ENCODE peak calls at places on chromosomes 13 and 19, in six cellular contexts. One of them, this sample, is unnamed.

GRCh38 chr13:98542568-98543379 is 34.1 kb downstream of the STK24 start:
- DNase-seq in adrenal gland: no peak
- DNase-seq in M059J: no peak
- DNase-seq in activated T-helper 1 cell treated with anti-CD3 and anti-CD28 coated beads, Interleukin-2, amount 50 U/mL, for 16 hours: no peak
- DNase-seq in activated B cell treated with CpG ODN at 0.5 μM for 24 hours: no peak
- DNase-seq in GM04503: no peak
- DNase-seq in this sample: no peak

GRCh38 chr19:3868770-3869456 is at the start of gene ZFR2:
- DNase-seq in activated B cell treated with CpG ODN at 0.5 μM for 24 hours: no peak
- DNase-seq in M059J: no peak
- DNase-seq in GM04503: no peak
- DNase-seq in activated T-helper 1 cell treated with anti-CD3 and anti-CD28 coated beads, Interleukin-2, amount 50 U/mL, for 16 hours: no peak
- DNase-seq in adrenal gland: no peak
- DNase-seq in this sample: no peak

GRCh38 chr19:21202865-21203494 is 61.1 kb downstream of the ZNF431 start:
- DNase-seq in M059J: peak; percentile 17
- DNase-seq in GM04503: no peak
- DNase-seq in activated B cell treated with CpG ODN at 0.5 μM for 24 hours: no peak
- DNase-seq in adrenal gland: no peak
- DNase-seq in activated T-helper 1 cell treated with anti-CD3 and anti-CD28 coated beads, Interleukin-2, amount 50 U/mL, for 16 hours: no peak
- DNase-seq in this sample: peak; percentile 10

GRCh38 chr13:33014291-33014690 is 1.9 kb upstream of the KL start:
- DNase-seq in M059J: no peak
- DNase-seq in activated T-helper 1 cell treated with anti-CD3 and anti-CD28 coated beads, Interleukin-2, amount 50 U/mL, for 16 hours: no peak
- DNase-seq in GM04503: no peak
- DNase-seq in activated B cell treated with CpG ODN at 0.5 μM for 24 hours: no peak
- DNase-seq in adrenal gland: no peak
- DNase-seq in this sample: no peak

GRCh38 chr19:1856345-1856697 is 7.1 kb downstream of the KLF16 start:
- DNase-seq in activated T-helper 1 cell treated with anti-CD3 and anti-CD28 coated beads, Interleukin-2, amount 50 U/mL, for 16 hours: no peak
- DNase-seq in GM04503: no peak
- DNase-seq in M059J: no peak
- DNase-seq in activated B cell treated with CpG ODN at 0.5 μM for 24 hours: no peak
- DNase-seq in adrenal gland: no peak
- DNase-seq in this sample: no peak

GRCh38 chr19:39032164-39032918 is at the start of gene FBXO27:
- DNase-seq in GM04503: no peak
- DNase-seq in adrenal gland: peak; percentile 17
- DNase-seq in M059J: peak; percentile 35
- DNase-seq in activated B cell treated with CpG ODN at 0.5 μM for 24 hours: no peak
- DNase-seq in activated T-helper 1 cell treated with anti-CD3 and anti-CD28 coated beads, Interleukin-2, amount 50 U/mL, for 16 hours: no peak
- DNase-seq in this sample: no peak

GRCh38 chr19:54462072-54462712 is 1.4 kb downstream of the LENG9 start:
- DNase-seq in GM04503: no peak
- DNase-seq in M059J: no peak
- DNase-seq in activated T-helper 1 cell treated with anti-CD3 and anti-CD28 coated beads, Interleukin-2, amount 50 U/mL, for 16 hours: no peak
- DNase-seq in adrenal gland: no peak
- DNase-seq in activated B cell treated with CpG ODN at 0.5 μM for 24 hours: no peak
- DNase-seq in this sample: no peak

GRCh38 chr19:13554506-13555235 is 48.4 kb upstream of the CACNA1A start:
- DNase-seq in activated B cell treated with CpG ODN at 0.5 μM for 24 hours: no peak
- DNase-seq in adrenal gland: no peak
- DNase-seq in GM04503: no peak
- DNase-seq in activated T-helper 1 cell treated with anti-CD3 and anti-CD28 coated beads, Interleukin-2, amount 50 U/mL, for 16 hours: no peak
- DNase-seq in M059J: no peak
- DNase-seq in this sample: no peak

GRCh38 chr13:99178636-99179035 is 22.0 kb upstream of the UBAC2 start:
- DNase-seq in GM04503: no peak
- DNase-seq in activated T-helper 1 cell treated with anti-CD3 and anti-CD28 coated beads, Interleukin-2, amount 50 U/mL, for 16 hours: no peak
- DNase-seq in activated B cell treated with CpG ODN at 0.5 μM for 24 hours: peak; percentile 23
- DNase-seq in adrenal gland: no peak
- DNase-seq in M059J: no peak
- DNase-seq in this sample: no peak

GRCh38 chr19:4935449-4935848 is 26.1 kb downstream of the UHRF1 start:
- DNase-seq in GM04503: no peak
- DNase-seq in activated T-helper 1 cell treated with anti-CD3 and anti-CD28 coated beads, Interleukin-2, amount 50 U/mL, for 16 hours: no peak
- DNase-seq in activated B cell treated with CpG ODN at 0.5 μM for 24 hours: no peak
- DNase-seq in adrenal gland: no peak
- DNase-seq in M059J: no peak
- DNase-seq in this sample: no peak

GRCh38 chr13:42660367-42660965 is 86.5 kb downstream of the TNFSF11 start:
- DNase-seq in activated T-helper 1 cell treated with anti-CD3 and anti-CD28 coated beads, Interleukin-2, amount 50 U/mL, for 16 hours: no peak
- DNase-seq in activated B cell treated with CpG ODN at 0.5 μM for 24 hours: no peak
- DNase-seq in adrenal gland: no peak
- DNase-seq in M059J: peak; percentile 28
- DNase-seq in GM04503: no peak
- DNase-seq in this sample: no peak

GRCh38 chr13:93230466-93230865 is 3.9 kb downstream of the GPC6 start:
- DNase-seq in adrenal gland: no peak
- DNase-seq in GM04503: peak; percentile 83
- DNase-seq in M059J: no peak
- DNase-seq in activated B cell treated with CpG ODN at 0.5 μM for 24 hours: no peak
- DNase-seq in activated T-helper 1 cell treated with anti-CD3 and anti-CD28 coated beads, Interleukin-2, amount 50 U/mL, for 16 hours: no peak
- DNase-seq in this sample: peak; percentile 67

GRCh38 chr19:29832801-29833200 is 21.0 kb downstream of the CCNE1 start:
- DNase-seq in adrenal gland: no peak
- DNase-seq in M059J: no peak
- DNase-seq in activated T-helper 1 cell treated with anti-CD3 and anti-CD28 coated beads, Interleukin-2, amount 50 U/mL, for 16 hours: no peak
- DNase-seq in GM04503: no peak
- DNase-seq in activated B cell treated with CpG ODN at 0.5 μM for 24 hours: no peak
- DNase-seq in this sample: no peak

GRCh38 chr19:42352216-42352892 is 26.9 kb downstream of the MEGF8 start:
- DNase-seq in activated B cell treated with CpG ODN at 0.5 μM for 24 hours: no peak
- DNase-seq in activated T-helper 1 cell treated with anti-CD3 and anti-CD28 coated beads, Interleukin-2, amount 50 U/mL, for 16 hours: no peak
- DNase-seq in adrenal gland: no peak
- DNase-seq in M059J: peak; percentile 72
- DNase-seq in GM04503: no peak
- DNase-seq in this sample: no peak

GRCh38 chr13:94455414-94455813 is 24.1 kb downstream of the DCT start:
- DNase-seq in GM04503: no peak
- DNase-seq in M059J: no peak
- DNase-seq in adrenal gland: no peak
- DNase-seq in activated T-helper 1 cell treated with anti-CD3 and anti-CD28 coated beads, Interleukin-2, amount 50 U/mL, for 16 hours: no peak
- DNase-seq in activated B cell treated with CpG ODN at 0.5 μM for 24 hours: no peak
- DNase-seq in this sample: no peak

GRCh38 chr19:4730740-4731171 is 7.1 kb upstream of the DPP9 start:
- DNase-seq in activated T-helper 1 cell treated with anti-CD3 and anti-CD28 coated beads, Interleukin-2, amount 50 U/mL, for 16 hours: peak; percentile 46
- DNase-seq in GM04503: no peak
- DNase-seq in activated B cell treated with CpG ODN at 0.5 μM for 24 hours: peak; percentile 42
- DNase-seq in M059J: peak; percentile 26
- DNase-seq in adrenal gland: no peak
- DNase-seq in this sample: no peak

GRCh38 chr13:47726394-47726793 is 274.7 kb downstream of the SUCLA2 start:
- DNase-seq in adrenal gland: no peak
- DNase-seq in GM04503: no peak
- DNase-seq in activated T-helper 1 cell treated with anti-CD3 and anti-CD28 coated beads, Interleukin-2, amount 50 U/mL, for 16 hours: no peak
- DNase-seq in activated B cell treated with CpG ODN at 0.5 μM for 24 hours: no peak
- DNase-seq in M059J: peak; percentile 44
- DNase-seq in this sample: no peak

GRCh38 chr13:21203132-21203531 is 26.7 kb downstream of the MRPL57 start:
- DNase-seq in activated T-helper 1 cell treated with anti-CD3 and anti-CD28 coated beads, Interleukin-2, amount 50 U/mL, for 16 hours: no peak
- DNase-seq in activated B cell treated with CpG ODN at 0.5 μM for 24 hours: no peak
- DNase-seq in M059J: peak; percentile 10
- DNase-seq in GM04503: no peak
- DNase-seq in adrenal gland: no peak
- DNase-seq in this sample: no peak

GRCh38 chr13:82147526-82147925 is 1734.7 kb downstream of the SLITRK1 start:
- DNase-seq in activated B cell treated with CpG ODN at 0.5 μM for 24 hours: no peak
- DNase-seq in adrenal gland: no peak
- DNase-seq in M059J: no peak
- DNase-seq in activated T-helper 1 cell treated with anti-CD3 and anti-CD28 coated beads, Interleukin-2, amount 50 U/mL, for 16 hours: no peak
- DNase-seq in GM04503: no peak
- DNase-seq in this sample: no peak

GRCh38 chr13:109795021-109795420 is 8.6 kb upstream of the IRS2 start:
- DNase-seq in adrenal gland: no peak
- DNase-seq in M059J: no peak
- DNase-seq in GM04503: no peak
- DNase-seq in activated B cell treated with CpG ODN at 0.5 μM for 24 hours: no peak
- DNase-seq in activated T-helper 1 cell treated with anti-CD3 and anti-CD28 coated beads, Interleukin-2, amount 50 U/mL, for 16 hours: no peak
- DNase-seq in this sample: no peak

GRCh38 chr19:11304936-11305335 is 9.0 kb downstream of the TSPAN16 start:
- DNase-seq in adrenal gland: no peak
- DNase-seq in activated B cell treated with CpG ODN at 0.5 μM for 24 hours: no peak
- DNase-seq in activated T-helper 1 cell treated with anti-CD3 and anti-CD28 coated beads, Interleukin-2, amount 50 U/mL, for 16 hours: no peak
- DNase-seq in M059J: no peak
- DNase-seq in GM04503: no peak
- DNase-seq in this sample: no peak

GRCh38 chr19:48950830-48951519 is 3.7 kb upstream of the BAX start:
- DNase-seq in activated T-helper 1 cell treated with anti-CD3 and anti-CD28 coated beads, Interleukin-2, amount 50 U/mL, for 16 hours: no peak
- DNase-seq in GM04503: no peak
- DNase-seq in M059J: peak; percentile 48
- DNase-seq in adrenal gland: no peak
- DNase-seq in activated B cell treated with CpG ODN at 0.5 μM for 24 hours: no peak
- DNase-seq in this sample: no peak

GRCh38 chr13:21749410-21749809 is 78.5 kb downstream of the FGF9 start:
- DNase-seq in adrenal gland: no peak
- DNase-seq in activated T-helper 1 cell treated with anti-CD3 and anti-CD28 coated beads, Interleukin-2, amount 50 U/mL, for 16 hours: no peak
- DNase-seq in activated B cell treated with CpG ODN at 0.5 μM for 24 hours: no peak
- DNase-seq in GM04503: no peak
- DNase-seq in M059J: peak; percentile 39
- DNase-seq in this sample: no peak

GRCh38 chr19:507286-508203 is at the start of gene TPGS1:
- DNase-seq in adrenal gland: peak; percentile 70
- DNase-seq in activated T-helper 1 cell treated with anti-CD3 and anti-CD28 coated beads, Interleukin-2, amount 50 U/mL, for 16 hours: peak; percentile 77
- DNase-seq in M059J: peak; percentile 68
- DNase-seq in activated B cell treated with CpG ODN at 0.5 μM for 24 hours: peak; percentile 83
- DNase-seq in GM04503: no peak
- DNase-seq in this sample: no peak

GRCh38 chr19:41431426-41432386 is 4.5 kb upstream of the B3GNT8 start:
- DNase-seq in adrenal gland: peak; percentile 84
- DNase-seq in activated T-helper 1 cell treated with anti-CD3 and anti-CD28 coated beads, Interleukin-2, amount 50 U/mL, for 16 hours: no peak
- DNase-seq in M059J: peak; percentile 33
- DNase-seq in activated B cell treated with CpG ODN at 0.5 μM for 24 hours: no peak
- DNase-seq in GM04503: no peak
- DNase-seq in this sample: no peak

GRCh38 chr19:48190288-48191284 is 20.1 kb downstream of the ZSWIM9 start:
- DNase-seq in adrenal gland: peak; percentile 75
- DNase-seq in activated T-helper 1 cell treated with anti-CD3 and anti-CD28 coated beads, Interleukin-2, amount 50 U/mL, for 16 hours: peak; percentile 52
- DNase-seq in GM04503: no peak
- DNase-seq in M059J: peak; percentile 74
- DNase-seq in activated B cell treated with CpG ODN at 0.5 μM for 24 hours: no peak
- DNase-seq in this sample: no peak

GRCh38 chr13:44410328-44410859 is 36.8 kb downstream of the SERP2 start:
- DNase-seq in activated T-helper 1 cell treated with anti-CD3 and anti-CD28 coated beads, Interleukin-2, amount 50 U/mL, for 16 hours: no peak
- DNase-seq in activated B cell treated with CpG ODN at 0.5 μM for 24 hours: no peak
- DNase-seq in M059J: no peak
- DNase-seq in GM04503: no peak
- DNase-seq in adrenal gland: no peak
- DNase-seq in this sample: no peak

GRCh38 chr13:90808838-90809237 is 538.6 kb upstream of the MIR17HG start:
- DNase-seq in activated T-helper 1 cell treated with anti-CD3 and anti-CD28 coated beads, Interleukin-2, amount 50 U/mL, for 16 hours: no peak
- DNase-seq in activated B cell treated with CpG ODN at 0.5 μM for 24 hours: no peak
- DNase-seq in GM04503: no peak
- DNase-seq in M059J: no peak
- DNase-seq in adrenal gland: no peak
- DNase-seq in this sample: no peak

GRCh38 chr13:100602472-100603142 is 14.0 kb upstream of the GGACT start:
- DNase-seq in activated T-helper 1 cell treated with anti-CD3 and anti-CD28 coated beads, Interleukin-2, amount 50 U/mL, for 16 hours: no peak
- DNase-seq in activated B cell treated with CpG ODN at 0.5 μM for 24 hours: no peak
- DNase-seq in adrenal gland: no peak
- DNase-seq in GM04503: no peak
- DNase-seq in M059J: no peak
- DNase-seq in this sample: no peak

GRCh38 chr13:40631605-40632004 is 34.8 kb downstream of the FOXO1 start:
- DNase-seq in GM04503: no peak
- DNase-seq in activated T-helper 1 cell treated with anti-CD3 and anti-CD28 coated beads, Interleukin-2, amount 50 U/mL, for 16 hours: no peak
- DNase-seq in activated B cell treated with CpG ODN at 0.5 μM for 24 hours: no peak
- DNase-seq in M059J: no peak
- DNase-seq in adrenal gland: no peak
- DNase-seq in this sample: no peak

GRCh38 chr19:10007811-10008211 is 2.5 kb downstream of the COL5A3 start:
- DNase-seq in activated B cell treated with CpG ODN at 0.5 μM for 24 hours: no peak
- DNase-seq in adrenal gland: peak; percentile 39
- DNase-seq in GM04503: peak; percentile 81
- DNase-seq in M059J: peak; percentile 57
- DNase-seq in activated T-helper 1 cell treated with anti-CD3 and anti-CD28 coated beads, Interleukin-2, amount 50 U/mL, for 16 hours: no peak
- DNase-seq in this sample: no peak

GRCh38 chr13:24664726-24665409 is 15.3 kb upstream of the ATP12A start:
- DNase-seq in GM04503: no peak
- DNase-seq in activated T-helper 1 cell treated with anti-CD3 and anti-CD28 coated beads, Interleukin-2, amount 50 U/mL, for 16 hours: no peak
- DNase-seq in M059J: peak; percentile 18
- DNase-seq in adrenal gland: no peak
- DNase-seq in activated B cell treated with CpG ODN at 0.5 μM for 24 hours: no peak
- DNase-seq in this sample: no peak

GRCh38 chr13:37058801-37059135 is 720 bp downstream of the SUPT20H start:
- DNase-seq in adrenal gland: peak; percentile 31
- DNase-seq in GM04503: no peak
- DNase-seq in M059J: no peak
- DNase-seq in activated B cell treated with CpG ODN at 0.5 μM for 24 hours: no peak
- DNase-seq in activated T-helper 1 cell treated with anti-CD3 and anti-CD28 coated beads, Interleukin-2, amount 50 U/mL, for 16 hours: no peak
- DNase-seq in this sample: no peak